ENCODE peak calls at places on chromosomes 5 and 9, in eight cellular contexts. P is AG04450, C is H9, G is vagina, S is aorta, Z is adrenal gland, D is heart right ventricle, M is spleen. L is an unnamed sample.

GRCh38 chr5:121156565-121156964 is 692.5 kb downstream of the PRR16 start:
- DNase-seq in D (no peak), Z (no peak), M (no peak), G (no peak), S (no peak), C (no peak), P (no peak), L (no peak)

GRCh38 chr5:159097461-159098284 is 2.0 kb downstream of the EBF1 start:
- DNase-seq in S (peak; percentile 78), D (peak; percentile 56), M (peak; percentile 87), Z (peak; percentile 24), C (peak; percentile 39), P (no peak), G (no peak), L (peak; percentile 46)

GRCh38 chr5:132072070-132072469 is 1.5 kb upstream of the CSF2 start:
- DNase-seq in M (peak; percentile 51), C (no peak), G (no peak), Z (no peak), S (no peak), D (no peak), P (no peak), L (no peak)

GRCh38 chr5:131986161-131986912 is 25.1 kb downstream of the ACSL6 start:
- DNase-seq in S (peak; percentile 36), G (no peak), M (peak; percentile 50), C (no peak), Z (no peak), P (no peak), D (no peak), L (no peak)

GRCh38 chr5:126516852-126517251 is 78.2 kb downstream of the ALDH7A1 start:
- DNase-seq in C (no peak), P (no peak), D (no peak), S (no peak), G (no peak), Z (no peak), M (no peak), L (no peak)

GRCh38 chr9:6681957-6682501 is 36.5 kb upstream of the GLDC start:
- DNase-seq in S (no peak), D (no peak), M (peak; percentile 79), C (no peak), Z (no peak), G (peak; percentile 89), P (no peak), L (no peak)

GRCh38 chr9:120935383-120935857 is 8.8 kb upstream of the TRAF1 start:
- DNase-seq in C (no peak), G (peak; percentile 98), D (peak; percentile 93), P (peak; percentile 80), M (peak; percentile 92), Z (peak; percentile 98), S (peak; percentile 98), L (peak; percentile 92)

GRCh38 chr5:132221781-132222648 is 5.6 kb downstream of the P4HA2 start:
- DNase-seq in P (peak; percentile 78), Z (no peak), S (peak; percentile 74), G (no peak), C (no peak), M (peak; percentile 41), D (peak; percentile 65), L (no peak)

GRCh38 chr5:143443330-143443729 is 39.8 kb upstream of the NR3C1 start:
- DNase-seq in D (no peak), C (no peak), P (no peak), S (no peak), Z (no peak), G (no peak), M (no peak), L (no peak)

GRCh38 chr5:492314-492893 is 31.8 kb downstream of the SLC9A3 start:
- DNase-seq in M (no peak), Z (no peak), G (no peak), S (no peak), D (no peak), C (no peak), P (no peak), L (no peak)

GRCh38 chr5:95723632-95724369 is 7.3 kb upstream of the RHOBTB3 start:
- DNase-seq in Z (peak; percentile 58), S (no peak), M (no peak), D (no peak), C (no peak), P (no peak), G (no peak), L (peak; percentile 79)

DNA sequence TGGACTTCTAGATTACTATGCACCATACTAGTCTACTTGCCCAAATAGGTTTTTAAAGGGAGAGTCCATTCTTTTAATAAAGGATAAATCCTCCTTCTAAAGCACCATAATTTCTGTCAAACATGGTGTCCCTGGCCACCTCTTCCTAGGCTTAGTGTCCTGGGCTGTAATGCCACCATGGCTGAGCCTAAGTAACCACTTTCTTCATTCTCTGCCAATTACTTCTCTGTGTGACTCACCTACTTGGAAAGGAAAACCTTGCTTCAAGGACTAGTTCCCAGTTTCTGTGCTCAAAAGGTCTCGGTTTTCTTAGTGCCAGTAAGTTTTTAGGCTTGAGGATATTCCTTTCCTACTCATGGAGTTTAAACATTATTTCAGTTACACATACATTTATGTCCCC is 273.4 kb downstream of the DENND1A start:
- DNase-seq in C (no peak), P (no peak), G (no peak), M (no peak), S (no peak), Z (peak; percentile 6), D (no peak), L (no peak)
- H3K27ac ChIP-seq in C (no peak overlapping the region), P (no peak overlapping the region), G (no peak overlapping the region), M (no peak overlapping the region), S (no peak overlapping the region), Z (no peak overlapping the region), D (no peak overlapping the region), L (no peak overlapping the region)

GRCh38 chr5:133269707-133270106 is 217.9 kb downstream of the HSPA4 start:
- DNase-seq in Z (no peak), G (no peak), S (no peak), C (no peak), D (no peak), M (no peak), P (no peak), L (no peak)

GRCh38 chr5:133265720-133266575 is 214.1 kb downstream of the HSPA4 start:
- DNase-seq in S (no peak), D (no peak), C (no peak), P (no peak), G (no peak), M (peak; percentile 59), Z (no peak), L (no peak)

GRCh38 chr5:133265257-133265656 is 213.4 kb downstream of the HSPA4 start:
- DNase-seq in Z (no peak), D (no peak), M (no peak), C (no peak), G (no peak), S (no peak), P (no peak), L (no peak)

GRCh38 chr5:133266966-133267365 is 215.2 kb downstream of the HSPA4 start:
- DNase-seq in Z (no peak), C (no peak), S (no peak), M (no peak), P (no peak), G (no peak), D (no peak), L (no peak)

GRCh38 chr5:133267601-133268000 is 215.8 kb downstream of the HSPA4 start:
- DNase-seq in S (no peak), C (no peak), M (no peak), D (no peak), G (no peak), Z (no peak), P (no peak), L (no peak)
- H3K27me3 ChIP-seq in S (no peaks in the 10 kb centered on the region), C (no peaks in the 10 kb centered on the region), M (no peaks in the 10 kb centered on the region), D (no peaks in the 10 kb centered on the region), G (no peaks in the 10 kb centered on the region), Z (no peaks in the 10 kb centered on the region), P (peaks cover 38% of the 10 kb centered on the region), L (peaks cover 3% of the 10 kb centered on the region)

GRCh38 chr5:150638053-150638444 is 2.4 kb upstream of the SYNPO start:
- DNase-seq in P (no peak), S (no peak), Z (no peak), C (no peak), M (no peak), D (no peak), G (no peak), L (no peak)

GRCh38 chr5:150640311-150641005 is at the start of gene SYNPO:
- DNase-seq in M (no peak), P (peak; percentile 80), Z (peak; percentile 90), G (peak; percentile 97), C (no peak), S (peak; percentile 91), D (peak; percentile 84), L (peak; percentile 90)

GRCh38 chr5:150638488-150639316 is 1.8 kb upstream of the SYNPO start:
- DNase-seq in C (no peak), P (no peak), D (no peak), Z (no peak), M (no peak), G (no peak), S (peak; percentile 64), L (no peak)

GRCh38 chr5:150639751-150640150 is 709 bp upstream of the SYNPO start:
- DNase-seq in M (no peak), C (no peak), Z (peak; percentile 84), G (no peak), D (no peak), P (no peak), S (peak; percentile 70), L (no peak)

DNA sequence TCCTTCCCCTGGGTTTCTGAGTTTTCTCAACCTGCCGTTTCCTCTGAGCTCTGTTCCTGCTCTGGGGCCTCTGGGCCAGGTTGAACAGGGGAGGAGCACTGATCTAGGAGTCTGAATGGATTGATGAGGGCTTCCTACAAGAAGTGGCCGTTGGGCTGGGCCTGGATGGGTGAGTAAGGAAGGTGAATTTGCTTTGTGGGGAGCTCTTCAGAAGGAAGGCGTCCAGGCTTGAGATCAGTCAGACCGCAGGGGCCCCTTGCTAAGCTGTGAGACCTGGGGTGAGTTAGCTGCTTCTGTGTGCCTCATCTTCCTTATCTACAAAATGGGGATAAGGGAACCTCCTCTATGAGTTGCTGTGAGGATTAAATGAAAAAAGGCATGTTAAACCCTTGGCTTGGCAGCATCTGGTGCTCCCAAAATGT is 1.1 kb upstream of the SYNPO start:
- DNase-seq in Z (no peak), C (no peak), S (peak; percentile 67), P (no peak), M (no peak), D (no peak), G (no peak), L (no peak)
- H3K27ac ChIP-seq in Z (peak overlapping the region; percentile 95), C (no peak overlapping the region), S (no peak overlapping the region), P (no peak overlapping the region), M (peak overlapping the region; percentile 86), D (peak overlapping the region; percentile 93), G (peak overlapping the region; percentile 91), L (no peak overlapping the region)

GRCh38 chr9:138020795-138021182 is 143.2 kb downstream of the CACNA1B start:
- DNase-seq in P (no peak), M (no peak), S (no peak), G (no peak), C (no peak), Z (no peak), D (no peak), L (no peak)
- H3K27me3 ChIP-seq in P (no peaks in the 10 kb centered on the region), M (peaks cover 45% of the 10 kb centered on the region), S (no peaks in the 10 kb centered on the region), G (no peaks in the 10 kb centered on the region), C (no peaks in the 10 kb centered on the region), Z (peaks cover 29% of the 10 kb centered on the region), D (peaks cover 45% of the 10 kb centered on the region), L (peaks cover 22% of the 10 kb centered on the region)

GRCh38 chr5:59583810-59584562 is 309.5 kb downstream of the PDE4D start:
- DNase-seq in M (no peak), C (no peak), D (no peak), G (no peak), Z (no peak), S (no peak), P (no peak), L (no peak)
- H3K27ac ChIP-seq in M (no peak overlapping the region), C (no peak overlapping the region), D (no peak overlapping the region), G (no peak overlapping the region), Z (no peak overlapping the region), S (no peak overlapping the region), P (no peak overlapping the region), L (no peak overlapping the region)

GRCh38 chr5:135449608-135450007 is 2.5 kb upstream of the DCANP1 start:
- DNase-seq in P (no peak), D (no peak), C (no peak), Z (no peak), G (no peak), M (peak; percentile 74), S (peak; percentile 68), L (no peak)
- H3K27me3 ChIP-seq in P (peaks cover 39% of the 10 kb centered on the region), D (no peaks in the 10 kb centered on the region), C (peaks cover 2% of the 10 kb centered on the region), Z (no peaks in the 10 kb centered on the region), G (no peaks in the 10 kb centered on the region), M (no peaks in the 10 kb centered on the region), S (no peaks in the 10 kb centered on the region), L (peaks cover 4% of the 10 kb centered on the region)